ENCODE peak calls at places on chromosomes 7 and 10, in four cellular contexts. O is brain microvascular endothelial cell, K is body of pancreas, R is BJ. P is an unnamed sample.

GRCh38 chr7:102305414-102306268 is 19.0 kb downstream of the SH2B2 start:
- DNase-seq in O (no peak), K (no peak), R (no peak), P (no peak)

GRCh38 chr10:113111900-113112853 is 162.1 kb downstream of the TCF7L2 start:
- DNase-seq in O (no peak), K (peak), R (peak), P (peak)

GRCh38 chr7:141537906-141538305 is 13.3 kb upstream of the AGK start:
- DNase-seq in O (no peak), K (no peak), R (no peak), P (no peak)

GRCh38 chr7:73644887-73645286 is 20.6 kb upstream of the MLXIPL start:
- DNase-seq in O (no peak), K (no peak), R (no peak), P (no peak)

GRCh38 chr7:117217636-117218035 is 105.2 kb downstream of the WNT2 start:
- DNase-seq in O (peak), K (no peak), R (no peak), P (peak)

GRCh38 chr7:150986099-150986512 is 4.7 kb upstream of the NOS3 start:
- DNase-seq in O (peak), K (peak), R (no peak), P (peak)

GRCh38 chr7:112056409-112056808 is 149.8 kb downstream of the DOCK4 start:
- DNase-seq in O (peak), K (no peak), R (no peak), P (peak)

GRCh38 chr7:6315786-6316185 is 43.4 kb upstream of the CYTH3 start:
- DNase-seq in O (no peak), K (no peak), R (no peak), P (no peak)

GRCh38 chr7:39735903-39736302 is 112.5 kb downstream of the RALA start:
- DNase-seq in O (peak), K (no peak), R (no peak), P (peak)

GRCh38 chr7:141123522-141123921 is 49.7 kb downstream of the TMEM178B start:
- DNase-seq in O (no peak), K (no peak), R (no peak), P (no peak)

GRCh38 chr10:96721207-96721572 is 876 bp upstream of the PIK3AP1 start:
- DNase-seq in O (no peak), K (no peak), R (no peak), P (no peak)

GRCh38 chr7:75718390-75719031 is 20.2 kb downstream of the HIP1 start:
- DNase-seq in O (no peak), K (no peak), R (no peak), P (no peak)

GRCh38 chr10:120456626-120457430 is at the start of gene PLPP4:
- DNase-seq in O (peak), K (peak), R (no peak), P (peak)

GRCh38 chr10:25502453-25502852 is 327.7 kb downstream of the GPR158 start:
- DNase-seq in O (no peak), K (no peak), R (no peak), P (no peak)

GRCh38 chr7:86978804-86979506 is 80.5 kb downstream of the ELAPOR2 start:
- DNase-seq in O (no peak), K (no peak), R (no peak), P (no peak)

GRCh38 chr10:63267414-63268138 is 134.4 kb downstream of the NRBF2 start:
- DNase-seq in O (peak), K (no peak), R (peak), P (peak)

GRCh38 chr10:89553064-89553734 is 17.8 kb upstream of the SLC16A12 start:
- DNase-seq in O (peak), K (no peak), R (peak), P (peak)

GRCh38 chr10:102918817-102919236 is 733 bp downstream of the CNNM2 start:
- DNase-seq in O (no peak), K (no peak), R (no peak), P (no peak)

GRCh38 chr7:90766814-90767564 is 170.9 kb downstream of the CDK14 start:
- DNase-seq in O (peak), K (peak), R (no peak), P (peak)

GRCh38 chr7:150983893-150984368 is 5.8 kb upstream of the KCNH2 start:
- DNase-seq in O (no peak), K (peak), R (no peak), P (peak)

GRCh38 chr7:17242504-17242903 is 55.9 kb upstream of the AHR start:
- DNase-seq in O (no peak), K (no peak), R (no peak), P (no peak)

GRCh38 chr10:130453036-130453720 is 317.0 kb downstream of the GLRX3 start:
- DNase-seq in O (no peak), K (no peak), R (no peak), P (no peak)

GRCh38 chr7:31692451-31692850 is 5.4 kb downstream of the PPP1R17 start:
- DNase-seq in O (no peak), K (no peak), R (no peak), P (no peak)

GRCh38 chr7:149495785-149496641 is 1.6 kb downstream of the ZNF746 start:
- DNase-seq in O (peak), K (peak), R (no peak), P (peak)

GRCh38 chr7:149023662-149024061 is 4.6 kb downstream of the PDIA4 start:
- DNase-seq in O (no peak), K (no peak), R (no peak), P (no peak)

GRCh38 chr10:84212015-84212414 is 13.3 kb downstream of the LRIT2 start:
- DNase-seq in O (no peak), K (no peak), R (no peak), P (no peak)

GRCh38 chr10:78346721-78347120 is 313.1 kb downstream of the RPS24 start:
- DNase-seq in O (no peak), K (no peak), R (no peak), P (no peak)

GRCh38 chr10:73920084-73920483 is 9.2 kb downstream of the PLAU start:
- DNase-seq in O (no peak), K (no peak), R (no peak), P (no peak)

GRCh38 chr10:103086261-103086660 is 106.8 kb downstream of the NT5C2 start:
- DNase-seq in O (no peak), K (no peak), R (no peak), P (no peak)

GRCh38 chr10:101272229-101272868 is 43.1 kb upstream of the LBX1 start:
- DNase-seq in O (peak), K (peak), R (no peak), P (peak)

GRCh38 chr7:128915271-128915819 is 4.8 kb upstream of the KCP start:
- DNase-seq in O (no peak), K (no peak), R (no peak), P (no peak)

GRCh38 chr7:1882451-1882850 is 212.4 kb downstream of the ELFN1 start:
- DNase-seq in O (no peak), K (no peak), R (no peak), P (no peak)

GRCh38 chr7:1885465-1886226 is 215.6 kb downstream of the ELFN1 start:
- DNase-seq in O (no peak), K (no peak), R (no peak), P (no peak)

GRCh38 chr7:1884583-1885350 is 214.7 kb downstream of the ELFN1 start:
- DNase-seq in O (no peak), K (no peak), R (no peak), P (no peak)

GRCh38 chr7:1883031-1883761 is 213.1 kb downstream of the ELFN1 start:
- DNase-seq in O (peak), K (no peak), R (peak), P (peak)

DNA sequence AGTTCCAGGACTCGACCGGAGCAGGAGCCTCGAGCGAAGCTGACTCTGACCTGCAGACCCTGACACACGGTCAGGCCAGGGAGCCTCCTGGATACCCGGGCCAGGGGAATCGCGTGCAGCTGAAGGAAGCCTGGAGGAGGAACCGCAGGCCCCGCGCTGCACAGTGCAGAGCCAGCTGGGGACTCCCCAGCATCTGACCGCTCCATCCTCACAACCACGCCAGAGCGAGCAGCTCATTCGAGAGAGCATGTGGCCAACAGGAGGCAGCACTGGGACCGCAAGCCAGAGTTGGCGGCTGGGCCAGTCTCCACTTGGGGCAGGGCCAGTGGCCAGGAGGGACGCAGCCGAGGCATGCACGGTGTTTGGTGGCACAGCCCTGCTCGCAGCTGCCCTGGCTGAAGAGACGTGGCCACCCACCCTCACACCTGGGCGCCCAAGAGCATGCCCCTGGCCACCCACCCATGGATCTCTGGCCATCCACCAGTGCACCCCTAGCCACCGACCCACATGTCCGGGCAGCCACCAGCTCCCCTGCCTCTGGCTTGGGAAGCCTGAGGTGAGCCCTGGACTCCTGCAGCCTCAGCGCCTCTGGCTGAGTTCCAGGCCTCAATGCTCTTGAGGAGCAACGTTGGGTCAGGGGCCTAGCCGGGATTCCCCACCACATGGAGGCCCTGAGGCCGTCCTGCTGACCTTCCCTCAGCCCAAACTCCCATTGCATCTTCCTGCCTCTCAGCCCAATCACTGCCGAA is 213.9 kb downstream of the ELFN1 start:
- DNase-seq in O (no peak), K (no peak), R (no peak), P (no peak)
- TF ChIP-seq CTCF in O (peak), K (no peak), R (no peak), P (peak)

DNA sequence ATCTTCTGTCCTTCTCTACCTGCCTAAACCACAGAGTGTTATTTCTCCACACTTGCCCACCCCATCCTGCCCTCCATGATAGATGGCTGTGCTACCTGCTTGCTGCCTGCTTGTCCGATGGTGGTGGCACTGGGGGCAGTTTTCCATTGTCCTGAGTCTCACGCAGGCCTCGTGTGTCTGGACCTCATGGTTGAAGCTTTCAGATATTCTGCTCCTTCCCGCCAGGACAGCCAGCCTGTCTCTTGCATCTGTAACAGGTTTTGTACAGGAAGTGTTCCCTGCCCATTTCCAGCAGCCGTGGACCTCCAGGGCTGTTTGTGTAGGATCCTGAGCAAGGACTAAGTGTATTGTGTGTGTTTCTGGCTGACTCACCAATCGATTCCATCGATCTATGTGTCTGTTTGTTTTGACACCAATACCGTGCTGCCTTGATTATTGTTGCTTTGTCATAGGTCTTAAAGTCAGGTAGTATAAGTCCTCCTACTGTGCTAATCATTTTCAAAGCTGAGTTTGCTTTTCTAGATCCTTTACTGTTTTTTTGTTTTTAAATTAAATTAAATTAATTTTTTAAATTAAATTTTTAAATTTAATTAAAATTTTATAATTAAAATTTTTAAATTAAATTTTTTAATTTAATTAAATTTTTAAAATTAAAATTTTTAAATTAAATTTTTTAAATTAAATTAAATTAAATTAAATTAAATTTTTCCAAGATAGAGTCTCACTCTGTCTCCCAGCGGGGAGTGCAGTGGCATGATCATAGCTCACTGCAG is 8.5 kb downstream of the IL15RA start:
- DNase-seq in O (no peak), K (peak), R (no peak), P (no peak)
- H3K4me3 ChIP-seq in O (no peak), K (no peak), R (no peak), P (no peak)

GRCh38 chr7:99035723-99036530 is 108.0 kb downstream of the SMURF1 start:
- DNase-seq in O (no peak), K (no peak), R (no peak), P (no peak)

GRCh38 chr7:99032928-99033327 is 111.0 kb downstream of the SMURF1 start:
- DNase-seq in O (no peak), K (peak), R (no peak), P (no peak)

GRCh38 chr7:99034932-99035722 is 108.8 kb downstream of the SMURF1 start:
- DNase-seq in O (no peak), K (peak), R (no peak), P (no peak)

GRCh38 chr7:99031496-99031895 is 112.4 kb downstream of the SMURF1 start:
- DNase-seq in O (no peak), K (peak), R (no peak), P (no peak)

GRCh38 chr7:99033765-99034164 is 110.1 kb downstream of the SMURF1 start:
- DNase-seq in O (no peak), K (peak), R (no peak), P (no peak)
- TF ChIP-seq CTCF in O (no peak), K (no peak), R (no peak), P (no peak)

GRCh38 chr10:33335550-33335799 is 1.0 kb upstream of the NRP1 start:
- DNase-seq in O (no peak), K (no peak), R (no peak), P (no peak)

GRCh38 chr10:33332183-33333031 is 2.1 kb downstream of the NRP1 start:
- DNase-seq in O (no peak), K (no peak), R (no peak), P (peak)

GRCh38 chr10:33334839-33335549 is 527 bp upstream of the NRP1 start:
- DNase-seq in O (peak), K (peak), R (peak), P (peak)

GRCh38 chr10:33334170-33334838 is at the start of gene NRP1:
- DNase-seq in O (peak), K (peak), R (no peak), P (no peak)

DNA sequence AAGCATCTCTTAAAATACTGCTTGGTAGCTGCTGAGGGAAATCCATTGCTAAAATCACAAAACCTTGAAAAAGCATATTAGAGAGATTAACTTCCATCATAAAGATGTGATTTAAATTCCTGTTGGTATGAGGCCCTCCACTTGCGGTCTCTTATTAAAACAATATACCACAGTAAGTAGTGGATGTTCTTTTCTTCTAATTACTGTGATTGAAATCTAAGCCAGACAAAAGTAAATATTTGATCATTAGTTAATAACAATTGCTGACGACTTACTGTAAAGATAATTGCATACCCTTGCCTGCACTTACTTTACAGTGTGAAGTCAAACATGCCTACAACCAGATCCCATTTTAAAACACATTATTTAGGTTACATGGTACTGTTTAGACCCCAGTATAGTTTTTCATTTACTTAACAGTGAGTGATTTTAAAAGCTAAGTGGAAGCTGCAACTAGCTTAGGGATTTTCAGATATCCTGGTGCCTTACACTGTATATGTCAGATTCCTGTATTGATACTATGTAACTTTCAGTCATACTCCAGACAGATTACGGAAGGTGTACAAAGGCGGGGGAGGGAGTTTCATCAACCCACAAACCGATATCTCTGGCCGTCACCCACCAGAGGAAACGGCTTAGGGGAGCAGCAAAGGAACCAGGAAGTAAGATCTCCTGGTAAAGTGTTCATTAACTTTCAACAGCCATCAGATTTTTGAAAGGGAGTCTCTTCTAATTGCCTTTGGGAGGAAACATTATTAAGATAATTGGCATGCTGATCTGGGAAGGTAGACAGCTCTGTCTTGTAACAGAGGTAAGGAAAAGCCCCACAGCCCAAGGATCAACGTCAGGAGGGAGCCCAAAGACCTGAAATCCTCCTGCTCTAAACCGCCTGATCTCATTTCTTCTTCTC is 952 bp downstream of the NRP1 start:
- DNase-seq in O (peak), K (no peak), R (no peak), P (no peak)
- H3K4me3 ChIP-seq in O (peak), K (peak), R (peak), P (peak)

GRCh38 chr7:138979988-138980574 is 1.1 kb downstream of the KIAA1549 start:
- DNase-seq in O (no peak), K (no peak), R (no peak), P (peak)

GRCh38 chr7:138982204-138982623 is 1.0 kb upstream of the KIAA1549 start:
- DNase-seq in O (no peak), K (no peak), R (no peak), P (no peak)

GRCh38 chr7:138979226-138979979 is 1.8 kb downstream of the KIAA1549 start:
- DNase-seq in O (no peak), K (peak), R (no peak), P (no peak)

GRCh38 chr7:138980575-138981285 is 459 bp downstream of the KIAA1549 start:
- DNase-seq in O (no peak), K (no peak), R (no peak), P (peak)

GRCh38 chr7:138981332-138982203 is at the start of gene KIAA1549:
- DNase-seq in O (no peak), K (peak), R (no peak), P (peak)
- TF ChIP-seq CTCF in O (no peak), K (peak), R (no peak), P (peak)

P was measured in astrocyte of the spinal cord.